ENCODE peak calls at places on chromosomes 12 and 14, in six cellular contexts. U is ovary, Y is AG10803, Z is EH, N is HT1080, W is breast epithelium. K is an unnamed sample.

GRCh38 chr12:22121224-22121623 is 75.2 kb downstream of the CMAS start:
- DNase-seq in U (no peak), Y (no peak), Z (no peak), N (no peak), W (no peak), K (peak; percentile 76)

GRCh38 chr14:50792634-50793068 is 38.3 kb downstream of the NIN start:
- DNase-seq in Y (no peak), N (no peak), Z (no peak), W (no peak), U (no peak), K (no peak)

GRCh38 chr12:51828951-51829581 is 19.5 kb downstream of the FIGNL2 start:
- DNase-seq in U (no peak), Z (no peak), W (no peak), N (no peak), Y (no peak), K (no peak)

GRCh38 chr14:103847954-103848719 is 762 bp upstream of the PPP1R13B start:
- DNase-seq in Z (no peak), U (peak; percentile 73), N (no peak), Y (no peak), W (no peak), K (peak; percentile 61)

GRCh38 chr14:51302319-51303030 is 62.4 kb downstream of the TMX1 start:
- DNase-seq in Y (peak; percentile 55), U (no peak), W (no peak), N (no peak), Z (peak; percentile 63), K (no peak)

GRCh38 chr12:91604897-91605296 is 422.3 kb upstream of the DCN start:
- DNase-seq in W (no peak), Z (peak; percentile 11), N (peak; percentile 26), U (no peak), Y (no peak), K (no peak)

GRCh38 chr12:14167005-14167628 is 185.7 kb upstream of the GRIN2B start:
- DNase-seq in W (no peak), N (peak; percentile 52), Y (peak; percentile 43), U (peak; percentile 29), Z (peak; percentile 51), K (no peak)

GRCh38 chr14:22200977-22201605 is 387.9 kb downstream of the DAD1 start:
- DNase-seq in Y (peak; percentile 40), N (peak; percentile 62), W (no peak), Z (peak; percentile 53), U (no peak), K (no peak)

K was measured in activated effector memory CD4-positive, alpha-beta T cell treated with anti-CD3 and anti-CD28 coated beads, Interleukin-2, amount 50 U/mL, for 16 hours.